ENCODE peak calls at places on chromosomes 2 and 18, in eight cellular contexts. H, C, X, B, Z, Q, W and N are unnamed samples.
A peak's percentile ranks its signal among the peaks of the same experiment; 100 is the strongest.

GRCh38 chr18:45920367-45920766 is 46.8 kb downstream of the EPG5 start:
- DNase-seq in H (peak; percentile 79), C (peak; percentile 65), X (no peak), B (peak; percentile 15), Z (no peak), Q (peak; percentile 48), W (no peak), N (no peak)

GRCh38 chr2:128425731-128426620 is 107.3 kb upstream of the HS6ST1 start:
- DNase-seq in H (no peak), C (no peak), X (no peak), B (no peak), Z (peak; percentile 9), Q (no peak), W (no peak), N (no peak)

GRCh38 chr2:239917957-239918481 is 107.1 kb downstream of the NDUFA10 start:
- DNase-seq in H (no peak), C (no peak), X (no peak), B (no peak), Z (no peak), Q (no peak), W (no peak), N (no peak)

GRCh38 chr18:25005602-25006375 is 346.2 kb downstream of the ZNF521 start:
- DNase-seq in H (no peak), C (no peak), X (no peak), B (peak; percentile 8), Z (no peak), Q (peak; percentile 1), W (no peak), N (no peak)

GRCh38 chr2:111701266-111701665 is 182.7 kb downstream of the ANAPC1 start:
- DNase-seq in H (peak; percentile 92), C (no peak), X (no peak), B (no peak), Z (no peak), Q (no peak), W (no peak), N (no peak)

GRCh38 chr2:242098445-242099128 is 229.1 kb downstream of the RTP5 start:
- DNase-seq in H (peak; percentile 63), C (no peak), X (no peak), B (no peak), Z (no peak), Q (no peak), W (no peak), N (peak; percentile 12)

GRCh38 chr2:44731505-44731904 is 210.0 kb upstream of the SIX3 start:
- DNase-seq in H (no peak), C (no peak), X (no peak), B (no peak), Z (no peak), Q (no peak), W (peak; percentile 74), N (no peak)

GRCh38 chr2:121707344-121707919 is 29.2 kb downstream of the NIFK start:
- DNase-seq in H (no peak), C (no peak), X (no peak), B (no peak), Z (no peak), Q (no peak), W (no peak), N (no peak)

GRCh38 chr2:44358498-44358897 is 2.8 kb downstream of the PREPL start:
- DNase-seq in H (peak; percentile 93), C (peak; percentile 57), X (no peak), B (peak; percentile 23), Z (peak; percentile 50), Q (peak; percentile 7), W (peak; percentile 36), N (no peak)

GRCh38 chr2:9258953-9259399 is 52.4 kb downstream of the ASAP2 start:
- DNase-seq in H (no peak), C (no peak), X (no peak), B (no peak), Z (no peak), Q (no peak), W (no peak), N (no peak)

GRCh38 chr18:30945769-30946168 is 96.8 kb downstream of the DSC3 start:
- DNase-seq in H (no peak), C (peak; percentile 94), X (no peak), B (no peak), Z (no peak), Q (no peak), W (no peak), N (no peak)

GRCh38 chr2:197871780-197872456 is 67.5 kb downstream of the PLCL1 start:
- DNase-seq in H (peak; percentile 53), C (no peak), X (no peak), B (no peak), Z (no peak), Q (no peak), W (no peak), N (no peak)

GRCh38 chr2:95071856-95072255 is 46.3 kb downstream of the MAL start:
- DNase-seq in H (no peak), C (no peak), X (no peak), B (no peak), Z (no peak), Q (no peak), W (no peak), N (no peak)

GRCh38 chr18:6752200-6752873 is 22.8 kb downstream of the ARHGAP28 start:
- DNase-seq in H (no peak), C (no peak), X (no peak), B (no peak), Z (no peak), Q (no peak), W (no peak), N (no peak)